ENCODE peak calls at places on chromosomes 6 and 20, in six cellular contexts. D is A549, T is ovary, F is upper lobe of left lung, N is tibial nerve, M is suprapubic skin. U is an unnamed sample.

GRCh38 chr6:47114460-47114859 is 72.3 kb upstream of the ADGRF1 start:
- DNase-seq in M (no peak), T (no peak), D (no peak), N (no peak), F (no peak), U (no peak)

GRCh38 chr6:63813531-63813930 is 177.9 kb downstream of the PHF3 start:
- DNase-seq in F (no peak), N (no peak), D (no peak), T (no peak), M (no peak), U (no peak)

GRCh38 chr6:157747395-157747794 is 75.7 kb upstream of the SNX9 start:
- DNase-seq in D (no peak), M (no peak), N (no peak), F (no peak), T (no peak), U (no peak)

GRCh38 chr6:95366414-95366813 is 210.9 kb upstream of the MANEA start:
- DNase-seq in M (no peak), D (no peak), N (no peak), T (no peak), F (no peak), U (no peak)

GRCh38 chr6:38671885-38672467 is 31.0 kb downstream of the GLO1 start:
- DNase-seq in N (peak), F (no peak), T (no peak), M (no peak), D (peak), U (no peak)

GRCh38 chr6:52724406-52725121 is 38.7 kb downstream of the GSTA2 start:
- DNase-seq in D (peak), T (peak), M (peak), N (peak), F (peak), U (no peak)

GRCh38 chr6:83883240-83883639 is 23.8 kb downstream of the CYB5R4 start:
- DNase-seq in F (no peak), T (no peak), N (no peak), D (no peak), M (no peak), U (no peak)

GRCh38 chr20:16661738-16662137 is 68.1 kb upstream of the SNRPB2 start:
- DNase-seq in D (no peak), N (no peak), T (no peak), M (no peak), F (no peak), U (no peak)

GRCh38 chr6:136579800-136580199 is 29.6 kb upstream of the MAP7 start:
- DNase-seq in D (no peak), F (no peak), M (no peak), T (no peak), N (no peak), U (no peak)

GRCh38 chr6:88780714-88781389 is 182.6 kb downstream of the RNGTT start:
- DNase-seq in T (peak), N (peak), M (no peak), D (no peak), F (peak), U (no peak)

GRCh38 chr20:37151529-37151928 is 27.6 kb upstream of the RPN2 start:
- DNase-seq in F (no peak), T (no peak), M (no peak), N (no peak), D (no peak), U (no peak)

GRCh38 chr6:90385914-90386313 is 89.3 kb upstream of the BACH2 start:
- DNase-seq in M (no peak), N (no peak), T (no peak), D (no peak), F (no peak), U (no peak)

GRCh38 chr6:47061631-47062300 is 19.6 kb upstream of the ADGRF1 start:
- DNase-seq in N (no peak), M (no peak), T (no peak), F (no peak), D (no peak), U (no peak)

GRCh38 chr20:63755933-63756647 is 16.5 kb downstream of the SLC2A4RG start:
- DNase-seq in F (no peak), T (no peak), D (no peak), N (no peak), M (no peak), U (no peak)

GRCh38 chr6:46888031-46888430 is 33.7 kb downstream of the ADGRF5 start:
- DNase-seq in T (no peak), N (no peak), M (no peak), F (no peak), D (no peak), U (no peak)

GRCh38 chr6:147106759-147107401 is 97.3 kb upstream of the STXBP5 start:
- DNase-seq in M (no peak), N (no peak), F (peak), D (no peak), T (no peak), U (no peak)

GRCh38 chr20:62745959-62746288 is 37.3 kb downstream of the NTSR1 start:
- DNase-seq in N (no peak), D (no peak), M (no peak), F (no peak), T (no peak), U (no peak)

GRCh38 chr6:14502551-14502950 is 385.0 kb downstream of the CD83 start:
- DNase-seq in F (no peak), T (no peak), D (no peak), N (no peak), M (no peak), U (peak)

GRCh38 chr6:22980446-22980845 is 411.1 kb downstream of the HDGFL1 start:
- DNase-seq in N (no peak), M (no peak), F (no peak), D (no peak), T (no peak), U (no peak)

GRCh38 chr6:104638841-104639290 is 220.9 kb downstream of the HACE1 start:
- DNase-seq in F (peak), N (peak), D (no peak), T (no peak), M (no peak), U (no peak)

GRCh38 chr6:134683783-134684765 is 265.8 kb downstream of the ALDH8A1 start:
- DNase-seq in D (no peak), N (no peak), T (no peak), F (no peak), M (no peak), U (no peak)

GRCh38 chr20:9068232-9068781 is 580 bp upstream of the PLCB4 start:
- DNase-seq in D (peak), T (peak), N (no peak), F (no peak), M (peak), U (no peak)

GRCh38 chr20:9071976-9072726 is 3.3 kb downstream of the PLCB4 start:
- DNase-seq in F (no peak), M (no peak), T (no peak), N (no peak), D (no peak), U (no peak)

GRCh38 chr20:9070304-9070703 is 1.4 kb downstream of the PLCB4 start:
- DNase-seq in D (no peak), T (no peak), N (no peak), M (no peak), F (no peak), U (no peak)

GRCh38 chr20:9066196-9066595 is 2.7 kb upstream of the PLCB4 start:
- DNase-seq in F (no peak), N (no peak), M (no peak), D (no peak), T (no peak), U (no peak)

DNA sequence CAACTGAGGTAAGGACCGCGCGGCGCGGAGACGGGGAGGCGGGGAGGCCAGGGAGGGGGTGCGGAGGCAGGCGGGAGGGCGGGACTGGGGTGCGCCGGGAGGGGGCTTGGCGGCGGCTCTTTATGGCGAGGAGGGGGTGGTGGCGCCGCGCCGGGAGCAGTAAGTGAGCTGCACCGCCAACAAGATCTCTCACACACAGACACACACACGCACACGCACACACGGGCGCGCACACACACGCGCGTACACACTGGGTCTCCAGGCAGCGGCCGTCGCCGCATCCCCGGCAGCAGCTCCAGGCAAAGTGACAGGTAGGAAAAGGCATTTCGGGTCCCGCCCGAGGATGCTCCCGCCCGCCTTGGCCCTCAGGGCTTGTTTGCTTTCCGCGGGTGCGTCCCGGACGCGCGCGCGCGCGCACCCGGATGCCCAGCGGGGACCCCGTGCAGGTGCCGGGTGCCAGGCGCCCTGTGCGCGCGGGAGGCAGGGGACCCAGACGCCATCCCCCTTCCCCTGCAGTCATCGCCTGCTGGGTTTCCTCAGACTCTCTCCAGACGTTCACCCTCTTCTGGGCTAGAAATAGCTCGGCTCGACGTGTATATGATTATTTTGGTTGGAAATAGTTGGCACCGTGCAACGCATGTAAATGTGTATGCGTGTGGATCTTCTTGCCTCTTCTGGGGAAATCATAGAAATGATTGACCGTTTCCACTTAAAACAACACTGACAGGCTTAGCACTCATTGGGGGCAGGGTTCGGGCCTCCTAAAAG is at the start of gene PLCB4:
- DNase-seq in M (peak), F (no peak), T (no peak), N (no peak), D (peak), U (no peak)
- TF ChIP-seq EP300 in M (no peak), F (no peak), T (no peak), N (no peak), D (no peak), U (no peak)

GRCh38 chr6:57217270-57217669 is 4.8 kb downstream of the RAB23 start:
- DNase-seq in N (no peak), M (no peak), F (no peak), D (no peak), T (no peak), U (no peak)

GRCh38 chr6:57221191-57221935 is 744 bp downstream of the RAB23 start:
- DNase-seq in M (peak), T (peak), D (peak), N (peak), F (peak), U (peak)

GRCh38 chr6:57215260-57215659 is 6.8 kb downstream of the RAB23 start:
- DNase-seq in F (no peak), N (no peak), M (no peak), D (no peak), T (no peak), U (no peak)

GRCh38 chr6:57220083-57220703 is 1.9 kb downstream of the RAB23 start:
- DNase-seq in D (no peak), F (no peak), T (no peak), N (no peak), M (no peak), U (no peak)

DNA sequence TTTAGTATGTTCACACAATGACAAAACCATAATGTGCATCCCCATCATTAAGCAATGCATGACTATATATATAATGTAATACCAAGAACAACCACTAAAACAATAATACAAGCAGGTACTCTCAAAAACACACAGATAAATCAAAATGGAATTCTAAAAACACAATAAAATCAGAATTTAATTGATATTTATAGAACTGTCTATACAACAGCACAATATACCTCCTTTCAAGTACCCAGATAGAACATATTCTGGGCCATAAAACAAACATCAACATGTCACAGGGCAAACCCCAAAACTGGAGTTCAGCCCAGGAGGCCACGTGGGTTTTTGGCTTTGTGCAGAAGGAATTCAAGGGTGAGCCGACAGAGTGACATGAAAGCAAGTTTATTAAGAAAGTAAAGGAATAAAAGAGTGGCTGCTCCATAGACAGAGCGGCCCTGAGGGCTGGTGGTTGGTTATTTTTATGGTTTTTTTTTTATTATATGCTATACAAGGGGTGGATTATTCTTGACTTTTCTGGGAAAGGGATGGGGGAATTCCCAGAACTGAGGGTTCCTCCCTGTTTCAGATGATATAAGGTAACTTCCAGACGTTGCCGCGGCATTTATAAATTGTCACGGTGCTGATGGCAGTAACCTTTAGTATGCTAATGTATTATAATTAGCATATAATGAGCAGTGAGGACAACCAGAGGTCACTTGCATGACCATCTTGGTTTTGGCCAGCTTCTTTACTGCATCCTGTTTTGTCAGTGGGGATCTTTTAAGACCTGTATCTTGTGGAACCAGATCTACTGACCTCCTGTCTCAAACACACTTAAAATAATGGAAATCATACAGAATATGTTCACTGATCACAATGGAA is 5.6 kb downstream of the RAB23 start:
- DNase-seq in D (no peak), F (no peak), M (no peak), N (no peak), T (no peak), U (no peak)
- TF ChIP-seq CTCF in D (no peak), F (no peak), M (no peak), N (no peak), T (no peak), U (peak)

DNA sequence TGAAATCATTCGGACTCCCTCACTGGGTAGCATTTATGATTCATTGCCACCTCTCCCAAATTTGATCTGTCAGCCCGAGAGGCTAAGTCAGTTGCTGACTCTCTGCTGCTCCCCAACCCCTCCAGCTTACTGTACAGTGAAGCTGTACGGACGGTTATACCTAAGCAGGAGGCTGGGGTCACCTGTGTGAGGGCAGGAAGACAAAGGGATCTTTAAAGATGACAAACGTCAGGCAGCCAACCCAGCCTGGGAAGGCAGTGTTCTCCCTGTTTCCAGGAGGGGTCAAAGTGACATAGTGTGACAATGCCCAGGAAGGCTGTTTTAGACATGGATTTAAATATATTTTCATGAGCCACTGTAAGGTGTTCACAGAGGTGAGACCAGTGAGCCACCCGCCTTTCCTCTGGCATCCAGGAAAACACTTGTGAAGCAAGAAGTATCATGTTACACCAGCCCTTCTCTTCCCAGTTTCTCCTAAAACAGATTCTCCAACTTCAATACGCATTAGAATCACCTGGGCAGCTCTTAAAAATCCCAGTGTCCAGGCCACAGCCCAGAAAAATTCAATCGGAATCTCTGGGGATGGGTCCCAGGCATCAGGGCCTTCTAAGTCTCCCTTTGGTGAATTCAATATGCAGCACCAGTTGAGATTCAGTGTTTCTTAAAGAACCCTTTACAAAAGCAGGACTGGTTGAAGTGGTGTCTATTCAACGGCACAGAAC is 6.8 kb upstream of the PAX1 start:
- DNase-seq in T (no peak), N (no peak), F (no peak), M (no peak), D (no peak), U (no peak)
- H3K4me3 ChIP-seq in T (no peak), N (no peak), F (no peak), M (no peak), D (no peak), U (no peak)

DNA sequence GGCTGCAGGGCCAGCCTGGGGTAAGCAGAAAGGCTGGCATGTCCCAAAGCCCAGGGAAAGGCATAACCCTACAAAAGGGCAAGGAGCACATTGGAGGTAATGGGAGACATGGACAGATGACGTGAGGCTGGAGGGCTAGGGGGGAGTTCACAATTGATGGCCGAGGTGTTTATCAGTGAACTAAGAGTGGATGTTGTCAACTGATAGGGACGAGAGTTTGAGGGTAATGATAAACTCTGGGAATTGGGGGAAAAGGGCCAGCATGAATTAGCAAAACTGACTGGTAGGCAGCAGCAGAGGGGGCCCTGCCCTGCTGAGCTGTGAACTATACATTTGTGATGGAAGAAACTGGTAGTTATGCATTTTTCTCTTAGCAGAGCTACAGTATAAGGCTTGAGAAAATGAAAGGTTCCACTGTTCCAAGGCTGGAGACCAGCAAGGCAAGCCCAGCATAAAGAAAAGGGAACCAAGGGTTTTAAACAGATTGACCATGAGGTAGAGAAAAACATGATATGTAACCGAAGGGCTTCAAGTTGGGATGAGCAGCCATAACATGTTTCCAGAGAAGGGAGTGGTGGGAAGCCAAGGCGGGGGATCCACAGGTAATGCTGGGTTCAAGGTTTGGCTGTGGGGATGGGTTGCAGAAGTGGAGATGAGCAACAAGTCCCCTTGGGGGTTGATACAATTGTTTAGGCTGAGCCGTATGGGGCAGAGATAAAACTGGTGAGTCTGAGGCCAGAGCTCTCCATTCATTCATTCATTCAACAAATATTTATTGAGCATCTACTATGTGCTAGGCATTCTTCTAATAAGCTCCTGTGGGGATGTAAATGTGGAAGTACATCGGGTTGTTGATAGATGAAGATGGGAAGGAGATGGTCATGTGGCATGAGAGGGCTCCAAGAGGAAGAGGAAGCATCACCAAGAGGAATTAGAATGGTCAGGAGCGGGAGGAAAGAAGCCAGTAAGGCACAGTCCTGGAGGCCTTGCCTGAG is 98.3 kb upstream of the MLN start:
- DNase-seq in M (no peak), F (no peak), T (no peak), N (no peak), D (no peak), U (no peak)
- TF ChIP-seq EP300 in M (no peak), F (no peak), T (no peak), N (no peak), D (no peak), U (no peak)

DNA sequence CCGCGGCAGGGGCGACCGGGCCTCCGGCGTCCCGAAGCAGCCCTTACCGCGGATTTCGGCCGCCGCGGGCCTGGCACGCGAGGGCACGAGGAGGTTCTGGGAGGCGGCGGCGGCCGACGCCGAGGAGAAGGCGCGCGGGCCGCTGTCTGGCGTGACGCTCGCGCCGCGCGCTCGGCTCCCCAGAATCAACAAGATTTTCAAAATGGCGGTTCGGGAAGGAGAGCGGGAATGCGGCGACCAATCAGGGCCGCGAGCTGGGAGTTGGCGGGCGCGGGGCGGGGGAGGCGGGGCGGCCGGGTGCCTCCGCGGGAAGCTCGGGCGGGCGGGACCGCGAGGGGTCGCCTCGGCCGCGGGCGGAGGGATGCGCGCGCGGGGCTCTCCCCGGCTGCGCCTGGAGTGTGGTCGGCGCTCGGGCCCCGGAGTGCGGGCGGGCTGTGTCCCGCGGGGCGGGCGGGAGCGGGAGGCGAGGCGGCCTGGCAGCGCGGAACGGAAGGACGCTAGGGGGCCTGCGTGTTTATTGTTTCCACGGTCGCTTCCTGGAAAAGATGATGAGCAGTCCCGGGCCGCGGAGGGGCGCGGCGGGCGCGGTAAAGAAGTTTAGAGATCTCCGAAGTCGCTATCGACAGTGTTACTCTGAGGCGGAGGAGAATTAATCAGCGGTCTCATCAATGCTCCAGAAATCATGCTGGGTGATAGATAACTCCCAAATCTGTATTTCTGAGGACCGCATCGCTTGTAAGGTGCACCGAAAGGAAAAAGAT is at the start of gene DEK:
- DNase-seq in M (peak), T (peak), N (peak), D (peak), F (peak), U (peak)
- TF ChIP-seq CTCF in M (peak), T (peak), N (peak), D (peak), F (peak), U (peak)

GRCh38 chr6:15907914-15908518 is 220.9 kb upstream of the MYLIP start:
- DNase-seq in T (no peak), N (no peak), D (no peak), M (no peak), F (no peak), U (no peak)
- H3K4me3 ChIP-seq in T (no peak), N (no peak), D (no peak), M (no peak), F (no peak), U (no peak)

GRCh38 chr6:21505574-21505990 is 88.0 kb upstream of the SOX4 start:
- DNase-seq in N (no peak), M (no peak), F (no peak), T (no peak), D (no peak), U (no peak)
- TF ChIP-seq EP300 in N (no peak), M (no peak), F (no peak), T (no peak), D (no peak), U (no peak)